ENCODE peak calls at places on chromosomes 2 and 18, in seven cellular contexts. One of them, this sample, is unnamed. For H3K36me3 and H3K9me3, the result is how much of the 10 kb centered on the place peaks cover.

GRCh38 chr2:45203400-45203799 is 194.1 kb upstream of the SIX2 start:
- DNase-seq in kidney: no peak
- DNase-seq in WERI-Rb-1: no peak
- DNase-seq in PC-3: no peak
- DNase-seq in neuronal stem cell: no peak
- DNase-seq in astrocyte: no peak
- DNase-seq in adrenal gland: no peak
- DNase-seq in this sample: no peak

GRCh38 chr2:60882971-60883753 is 1.8 kb downstream of the REL start:
- DNase-seq in kidney: no peak
- DNase-seq in WERI-Rb-1: no peak
- DNase-seq in PC-3: peak
- DNase-seq in neuronal stem cell: no peak
- DNase-seq in astrocyte: no peak
- DNase-seq in adrenal gland: no peak
- DNase-seq in this sample: peak

GRCh38 chr18:63677490-63678225 is 16.0 kb upstream of the SERPINB3 start:
- DNase-seq in kidney: no peak
- DNase-seq in WERI-Rb-1: no peak
- DNase-seq in PC-3: peak
- DNase-seq in neuronal stem cell: no peak
- DNase-seq in astrocyte: no peak
- DNase-seq in adrenal gland: no peak
- DNase-seq in this sample: no peak

GRCh38 chr2:46258937-46259781 is 38.0 kb upstream of the EPAS1 start:
- DNase-seq in kidney: no peak
- DNase-seq in WERI-Rb-1: no peak
- DNase-seq in PC-3: no peak
- DNase-seq in neuronal stem cell: no peak
- DNase-seq in astrocyte: no peak
- DNase-seq in adrenal gland: peak
- DNase-seq in this sample: no peak

GRCh38 chr18:32735781-32736180 is 37.0 kb downstream of the KLHL14 start:
- DNase-seq in kidney: no peak
- DNase-seq in WERI-Rb-1: no peak
- DNase-seq in PC-3: peak
- DNase-seq in neuronal stem cell: no peak
- DNase-seq in astrocyte: peak
- DNase-seq in adrenal gland: no peak
- DNase-seq in this sample: no peak

GRCh38 chr2:166984797-166985196 is 96.5 kb downstream of the XIRP2 start:
- DNase-seq in kidney: no peak
- DNase-seq in WERI-Rb-1: no peak
- DNase-seq in PC-3: peak
- DNase-seq in neuronal stem cell: no peak
- DNase-seq in astrocyte: peak
- DNase-seq in adrenal gland: no peak
- DNase-seq in this sample: no peak

GRCh38 chr2:241857572-241858121 is 1.0 kb downstream of the PDCD1 start:
- DNase-seq in kidney: peak
- DNase-seq in WERI-Rb-1: no peak
- DNase-seq in PC-3: no peak
- DNase-seq in neuronal stem cell: no peak
- DNase-seq in astrocyte: no peak
- DNase-seq in adrenal gland: no peak
- DNase-seq in this sample: no peak

GRCh38 chr2:65495250-65495649 is 62.9 kb upstream of the SPRED2 start:
- DNase-seq in kidney: no peak
- DNase-seq in WERI-Rb-1: no peak
- DNase-seq in PC-3: peak
- DNase-seq in neuronal stem cell: no peak
- DNase-seq in astrocyte: no peak
- DNase-seq in adrenal gland: no peak
- DNase-seq in this sample: no peak

GRCh38 chr2:28754321-28754720 is 2.7 kb downstream of the PPP1CB start:
- DNase-seq in kidney: no peak
- DNase-seq in WERI-Rb-1: no peak
- DNase-seq in PC-3: peak
- DNase-seq in neuronal stem cell: no peak
- DNase-seq in astrocyte: no peak
- DNase-seq in adrenal gland: no peak
- DNase-seq in this sample: peak

GRCh38 chr2:67733517-67733916 is 329.3 kb downstream of the C1D start:
- DNase-seq in kidney: peak
- DNase-seq in WERI-Rb-1: peak
- DNase-seq in PC-3: peak
- DNase-seq in neuronal stem cell: no peak
- DNase-seq in astrocyte: no peak
- DNase-seq in adrenal gland: peak
- DNase-seq in this sample: peak

GRCh38 chr18:69259282-69259681 is 141.4 kb upstream of the DOK6 start:
- DNase-seq in kidney: no peak
- DNase-seq in WERI-Rb-1: no peak
- DNase-seq in PC-3: no peak
- DNase-seq in neuronal stem cell: no peak
- DNase-seq in astrocyte: peak
- DNase-seq in adrenal gland: no peak
- DNase-seq in this sample: no peak

GRCh38 chr2:20432714-20433113 is 14.2 kb upstream of the RHOB start:
- DNase-seq in kidney: no peak
- DNase-seq in WERI-Rb-1: no peak
- DNase-seq in PC-3: no peak
- DNase-seq in neuronal stem cell: no peak
- DNase-seq in astrocyte: no peak
- DNase-seq in adrenal gland: no peak
- DNase-seq in this sample: no peak

GRCh38 chr2:8380573-8380972 is 301.3 kb upstream of the ID2 start:
- DNase-seq in kidney: no peak
- DNase-seq in WERI-Rb-1: no peak
- DNase-seq in PC-3: no peak
- DNase-seq in neuronal stem cell: no peak
- DNase-seq in astrocyte: no peak
- DNase-seq in adrenal gland: no peak
- DNase-seq in this sample: no peak

GRCh38 chr2:38466849-38467767 is 90.0 kb upstream of the ATL2 start:
- DNase-seq in kidney: no peak
- DNase-seq in WERI-Rb-1: no peak
- DNase-seq in PC-3: no peak
- DNase-seq in neuronal stem cell: no peak
- DNase-seq in astrocyte: peak
- DNase-seq in adrenal gland: no peak
- DNase-seq in this sample: no peak

GRCh38 chr18:78611869-78612268 is 367.7 kb upstream of the SALL3 start:
- DNase-seq in kidney: no peak
- DNase-seq in WERI-Rb-1: no peak
- DNase-seq in PC-3: no peak
- DNase-seq in neuronal stem cell: no peak
- DNase-seq in astrocyte: no peak
- DNase-seq in adrenal gland: no peak
- DNase-seq in this sample: no peak

GRCh38 chr2:70123051-70123828 is 36.0 kb downstream of the PCBP1 start:
- DNase-seq in kidney: no peak
- DNase-seq in WERI-Rb-1: no peak
- DNase-seq in PC-3: peak
- DNase-seq in neuronal stem cell: peak
- DNase-seq in astrocyte: peak
- DNase-seq in adrenal gland: peak
- DNase-seq in this sample: no peak

GRCh38 chr2:124970065-124970464 is 945.0 kb downstream of the CNTNAP5 start:
- DNase-seq in kidney: no peak
- DNase-seq in WERI-Rb-1: no peak
- DNase-seq in PC-3: no peak
- DNase-seq in neuronal stem cell: no peak
- DNase-seq in astrocyte: no peak
- DNase-seq in adrenal gland: no peak
- DNase-seq in this sample: no peak

GRCh38 chr2:231244382-231245252 is 46.2 kb downstream of the ARMC9 start:
- DNase-seq in kidney: no peak
- DNase-seq in WERI-Rb-1: no peak
- DNase-seq in PC-3: no peak
- DNase-seq in neuronal stem cell: no peak
- DNase-seq in astrocyte: no peak
- DNase-seq in adrenal gland: no peak
- DNase-seq in this sample: no peak

GRCh38 chr2:146158072-146158674 is 1638.3 kb upstream of the ZEB2 start:
- DNase-seq in kidney: no peak
- DNase-seq in WERI-Rb-1: no peak
- DNase-seq in PC-3: no peak
- DNase-seq in neuronal stem cell: no peak
- DNase-seq in astrocyte: no peak
- DNase-seq in adrenal gland: no peak
- DNase-seq in this sample: no peak

GRCh38 chr18:46688853-46689525 is 32.0 kb upstream of the LOXHD1 start:
- DNase-seq in kidney: peak
- DNase-seq in WERI-Rb-1: no peak
- DNase-seq in PC-3: no peak
- DNase-seq in neuronal stem cell: no peak
- DNase-seq in astrocyte: no peak
- DNase-seq in adrenal gland: no peak
- DNase-seq in this sample: no peak

GRCh38 chr2:240463866-240464481 is 28.5 kb downstream of the GPC1 start:
- DNase-seq in kidney: peak
- DNase-seq in WERI-Rb-1: no peak
- DNase-seq in PC-3: no peak
- DNase-seq in neuronal stem cell: no peak
- DNase-seq in astrocyte: no peak
- DNase-seq in adrenal gland: peak
- DNase-seq in this sample: peak
- H3K36me3 ChIP-seq in kidney: under half
- H3K36me3 ChIP-seq in WERI-Rb-1: under half
- H3K36me3 ChIP-seq in PC-3: under half
- H3K36me3 ChIP-seq in neuronal stem cell: half or more
- H3K36me3 ChIP-seq in astrocyte: under half
- H3K36me3 ChIP-seq in adrenal gland: under half
- H3K36me3 ChIP-seq in this sample: under half

GRCh38 chr2:197835293-197835692 is 30.9 kb downstream of the PLCL1 start:
- DNase-seq in kidney: no peak
- DNase-seq in WERI-Rb-1: no peak
- DNase-seq in PC-3: no peak
- DNase-seq in neuronal stem cell: no peak
- DNase-seq in astrocyte: no peak
- DNase-seq in adrenal gland: no peak
- DNase-seq in this sample: no peak

GRCh38 chr2:197838036-197838435 is 33.6 kb downstream of the PLCL1 start:
- DNase-seq in kidney: no peak
- DNase-seq in WERI-Rb-1: no peak
- DNase-seq in PC-3: no peak
- DNase-seq in neuronal stem cell: no peak
- DNase-seq in astrocyte: peak
- DNase-seq in adrenal gland: no peak
- DNase-seq in this sample: no peak

GRCh38 chr2:197839327-197839726 is 34.9 kb downstream of the PLCL1 start:
- DNase-seq in kidney: no peak
- DNase-seq in WERI-Rb-1: no peak
- DNase-seq in PC-3: no peak
- DNase-seq in neuronal stem cell: no peak
- DNase-seq in astrocyte: no peak
- DNase-seq in adrenal gland: no peak
- DNase-seq in this sample: no peak

GRCh38 chr2:197838589-197838988 is 34.2 kb downstream of the PLCL1 start:
- DNase-seq in kidney: no peak
- DNase-seq in WERI-Rb-1: no peak
- DNase-seq in PC-3: no peak
- DNase-seq in neuronal stem cell: no peak
- DNase-seq in astrocyte: no peak
- DNase-seq in adrenal gland: no peak
- DNase-seq in this sample: no peak
- H3K27ac ChIP-seq in kidney: no peak
- H3K27ac ChIP-seq in WERI-Rb-1: no peak
- H3K27ac ChIP-seq in PC-3: no peak
- H3K27ac ChIP-seq in neuronal stem cell: no peak
- H3K27ac ChIP-seq in astrocyte: no peak
- H3K27ac ChIP-seq in adrenal gland: peak
- H3K27ac ChIP-seq in this sample: no peak

DNA sequence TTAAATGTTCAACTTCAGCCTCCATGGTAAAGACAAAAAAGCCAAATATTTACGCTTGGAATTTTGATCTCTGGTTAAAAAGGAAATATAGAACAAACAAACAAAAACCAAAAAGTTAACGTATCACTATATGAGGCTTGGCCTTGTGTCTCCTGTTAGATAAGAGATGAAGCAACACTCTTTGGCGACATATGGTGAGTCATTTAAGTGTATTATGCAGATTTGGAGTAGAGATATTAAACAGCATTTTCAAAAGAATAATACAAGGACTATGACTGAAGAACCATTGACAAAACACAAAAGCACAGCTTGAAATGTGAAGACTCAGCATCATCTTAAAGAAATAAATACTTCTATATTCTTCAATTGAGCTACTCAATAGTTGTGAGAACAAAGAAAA is 392.2 kb upstream of the LYPD1 start:
- DNase-seq in kidney: no peak
- DNase-seq in WERI-Rb-1: no peak
- DNase-seq in PC-3: no peak
- DNase-seq in neuronal stem cell: no peak
- DNase-seq in astrocyte: peak
- DNase-seq in adrenal gland: no peak
- DNase-seq in this sample: no peak
- H3K9me3 ChIP-seq in kidney: under half
- H3K9me3 ChIP-seq in WERI-Rb-1: under half
- H3K9me3 ChIP-seq in PC-3: under half
- H3K9me3 ChIP-seq in neuronal stem cell: under half
- H3K9me3 ChIP-seq in astrocyte: under half
- H3K9me3 ChIP-seq in adrenal gland: under half
- H3K9me3 ChIP-seq in this sample: under half

GRCh38 chr2:25758348-25758747 is 85.0 kb upstream of the DTNB start:
- DNase-seq in kidney: no peak
- DNase-seq in WERI-Rb-1: no peak
- DNase-seq in PC-3: no peak
- DNase-seq in neuronal stem cell: no peak
- DNase-seq in astrocyte: no peak
- DNase-seq in adrenal gland: no peak
- DNase-seq in this sample: no peak

GRCh38 chr2:25760319-25760718 is 86.9 kb upstream of the DTNB start:
- DNase-seq in kidney: no peak
- DNase-seq in WERI-Rb-1: no peak
- DNase-seq in PC-3: no peak
- DNase-seq in neuronal stem cell: no peak
- DNase-seq in astrocyte: no peak
- DNase-seq in adrenal gland: no peak
- DNase-seq in this sample: no peak

GRCh38 chr2:25757906-25758305 is 84.5 kb upstream of the DTNB start:
- DNase-seq in kidney: no peak
- DNase-seq in WERI-Rb-1: no peak
- DNase-seq in PC-3: peak
- DNase-seq in neuronal stem cell: no peak
- DNase-seq in astrocyte: no peak
- DNase-seq in adrenal gland: no peak
- DNase-seq in this sample: no peak

DNA sequence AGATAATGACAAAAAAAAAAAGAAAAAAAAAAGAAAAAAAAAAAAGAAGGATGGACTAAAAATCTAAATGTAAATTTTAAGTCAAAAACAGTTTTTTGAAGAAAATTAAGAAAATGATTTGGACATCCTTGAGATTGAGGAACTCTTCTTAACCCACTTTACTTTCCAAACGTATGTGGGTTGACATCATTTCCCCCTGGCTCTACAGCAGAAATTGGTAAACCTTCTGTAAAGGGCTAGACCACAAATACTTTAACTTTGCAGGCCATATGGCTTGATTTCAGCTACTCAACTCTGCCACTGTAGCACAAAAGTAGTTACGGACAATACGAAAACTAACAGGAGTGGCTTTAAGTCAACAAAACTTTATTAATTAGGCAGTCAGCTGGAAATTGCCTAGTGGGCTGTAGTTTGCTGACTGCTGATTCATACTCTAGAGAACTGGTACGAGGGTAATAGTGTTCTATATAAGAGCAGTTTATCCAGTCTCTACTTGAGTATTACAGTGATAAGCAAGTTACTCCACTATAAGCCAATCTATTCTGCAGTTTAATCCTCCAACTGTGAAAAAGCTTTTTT is 83.2 kb upstream of the DTNB start:
- DNase-seq in kidney: no peak
- DNase-seq in WERI-Rb-1: no peak
- DNase-seq in PC-3: no peak
- DNase-seq in neuronal stem cell: no peak
- DNase-seq in astrocyte: peak
- DNase-seq in adrenal gland: no peak
- DNase-seq in this sample: no peak
- H3K36me3 ChIP-seq in kidney: under half
- H3K36me3 ChIP-seq in WERI-Rb-1: half or more
- H3K36me3 ChIP-seq in PC-3: under half
- H3K36me3 ChIP-seq in neuronal stem cell: half or more
- H3K36me3 ChIP-seq in astrocyte: under half
- H3K36me3 ChIP-seq in adrenal gland: under half
- H3K36me3 ChIP-seq in this sample: under half

This sample was measured in SJSA1.